ENCODE peak calls at places on chromosomes 13 and 19, in seven cellular contexts. S, N, C, V, Q, G and D are unnamed samples.
A peak's percentile ranks its signal among the peaks of the same experiment; 100 is the strongest.

GRCh38 chr13:75414036-75414827 is 67.7 kb downstream of the TBC1D4 start:
- DNase-seq in N (no peak), C (no peak), S (no peak), V (no peak), G (no peak), Q (no peak), D (no peak)

GRCh38 chr19:50568321-50569022 is at the start of gene LRRC4B:
- DNase-seq in C (no peak), G (no peak), N (no peak), V (no peak), S (no peak), Q (no peak), D (no peak)

GRCh38 chr19:18566953-18567352 is 4.7 kb upstream of the UBA52 start:
- DNase-seq in Q (no peak), C (no peak), N (no peak), V (no peak), S (no peak), G (no peak), D (no peak)

GRCh38 chr13:51614350-51614786 is 30.1 kb downstream of the WDFY2 start:
- DNase-seq in C (peak; percentile 33), S (no peak), N (no peak), V (peak; percentile 35), Q (no peak), G (no peak), D (peak; percentile 30)

GRCh38 chr19:19597809-19598306 is 20.6 kb downstream of the PBX4 start:
- DNase-seq in N (no peak), Q (no peak), S (no peak), V (no peak), C (no peak), G (no peak), D (no peak)

GRCh38 chr19:46974181-46974580 is 45.5 kb upstream of the NPAS1 start:
- DNase-seq in N (no peak), V (no peak), S (no peak), C (no peak), G (no peak), Q (no peak), D (no peak)

GRCh38 chr19:7986321-7987083 is 18.9 kb downstream of the ELAVL1 start:
- DNase-seq in G (no peak), S (no peak), V (no peak), N (no peak), C (no peak), Q (no peak), D (no peak)

GRCh38 chr19:3880471-3881271 is at the start of gene ATCAY:
- DNase-seq in N (no peak), S (no peak), Q (no peak), C (no peak), V (no peak), G (no peak), D (no peak)

GRCh38 chr19:45506991-45507863 is at the start of gene VASP:
- DNase-seq in S (peak; percentile 88), G (peak; percentile 48), Q (peak; percentile 93), V (peak; percentile 91), C (peak; percentile 89), N (peak; percentile 91), D (peak; percentile 88)

GRCh38 chr19:46023311-46023779 is 492 bp upstream of the PGLYRP1 start:
- DNase-seq in G (no peak), N (peak; percentile 45), V (no peak), Q (no peak), C (no peak), S (no peak), D (no peak)

GRCh38 chr19:10899171-10899653 is 27.9 kb downstream of the CARM1 start:
- DNase-seq in G (no peak), S (no peak), Q (peak; percentile 85), V (peak; percentile 50), N (no peak), C (peak; percentile 89), D (peak; percentile 96)

GRCh38 chr13:25927966-25928365 is 123.8 kb downstream of the SHISA2 start:
- DNase-seq in V (no peak), C (no peak), S (no peak), Q (no peak), N (no peak), G (no peak), D (no peak)

GRCh38 chr13:109274188-109274821 is 512.1 kb downstream of the IRS2 start:
- DNase-seq in G (no peak), Q (no peak), S (no peak), C (no peak), V (no peak), N (no peak), D (no peak)

GRCh38 chr19:56314018-56314583 is 538 bp downstream of the ZSCAN5A start:
- DNase-seq in N (no peak), S (peak; percentile 9), Q (no peak), C (no peak), G (no peak), V (no peak), D (no peak)
- TF ChIP-seq POLR2A in N (no peak), S (no peak), Q (no peak), C (no peak), G (no peak), V (no peak), D (peak; percentile 2)

DNA sequence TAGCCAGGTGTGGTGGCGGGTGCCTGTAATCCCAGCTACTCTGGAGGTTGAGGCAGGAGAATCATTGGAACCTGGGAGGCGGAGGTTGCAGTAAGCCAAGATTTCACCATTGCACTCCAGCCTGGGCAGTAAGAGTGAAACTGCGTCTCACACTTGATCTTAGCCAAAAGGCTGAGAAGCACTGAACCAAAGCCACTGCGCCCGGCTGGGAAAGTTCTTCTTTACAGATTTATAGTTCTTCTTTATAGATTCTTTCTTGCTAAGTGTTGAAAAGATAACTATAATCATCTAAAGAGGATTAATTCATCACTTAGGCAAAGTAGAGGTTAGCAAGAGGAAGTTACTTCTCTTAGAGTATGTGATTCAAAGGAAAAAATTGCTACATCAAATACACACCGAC is 11.1 kb downstream of the ZNF417 start:
- DNase-seq in S (no peak), G (no peak), C (no peak), N (no peak), Q (no peak), V (no peak), D (no peak)
- TF ChIP-seq POLR2A in S (no peak), G (no peak), C (no peak), N (no peak), Q (no peak), V (no peak), D (no peak)

GRCh38 chr13:113231306-113232207 is 22.1 kb downstream of the CUL4A start:
- DNase-seq in C (no peak), N (no peak), Q (no peak), S (no peak), G (no peak), V (no peak), D (no peak)

GRCh38 chr13:113229791-113230190 is 20.4 kb downstream of the CUL4A start:
- DNase-seq in G (no peak), S (no peak), N (no peak), Q (no peak), V (no peak), C (no peak), D (no peak)

GRCh38 chr13:113225515-113225914 is 16.1 kb downstream of the CUL4A start:
- DNase-seq in V (no peak), Q (no peak), G (no peak), C (no peak), S (no peak), N (no peak), D (no peak)

GRCh38 chr13:113224486-113224885 is 15.1 kb downstream of the CUL4A start:
- DNase-seq in G (no peak), S (no peak), N (no peak), V (no peak), C (no peak), Q (no peak), D (no peak)

DNA sequence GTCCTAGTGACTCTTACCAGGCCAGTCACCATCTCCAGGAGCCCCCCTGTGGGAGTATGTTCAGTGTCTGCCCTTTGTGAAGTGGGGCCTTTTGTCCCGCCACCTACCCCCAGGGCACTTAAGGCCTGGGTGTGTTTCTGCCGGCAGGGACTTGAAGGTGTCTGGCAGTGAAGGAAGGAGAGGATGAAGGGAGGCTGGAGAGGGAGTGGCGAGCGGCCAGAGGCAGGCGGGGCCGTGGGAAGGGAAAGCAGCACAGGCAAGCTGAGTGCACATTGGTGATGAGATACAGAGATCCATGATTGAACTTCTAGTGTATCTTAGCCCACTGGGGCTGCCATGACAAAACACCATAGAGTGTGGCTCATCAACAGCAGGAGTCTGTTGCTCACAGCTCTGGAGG is 17.5 kb downstream of the CUL4A start:
- DNase-seq in C (no peak), G (no peak), N (no peak), Q (no peak), V (no peak), S (no peak), D (no peak)
- TF ChIP-seq POLR2A in C (no peak), G (no peak), N (no peak), Q (no peak), V (no peak), S (no peak), D (no peak)

DNA sequence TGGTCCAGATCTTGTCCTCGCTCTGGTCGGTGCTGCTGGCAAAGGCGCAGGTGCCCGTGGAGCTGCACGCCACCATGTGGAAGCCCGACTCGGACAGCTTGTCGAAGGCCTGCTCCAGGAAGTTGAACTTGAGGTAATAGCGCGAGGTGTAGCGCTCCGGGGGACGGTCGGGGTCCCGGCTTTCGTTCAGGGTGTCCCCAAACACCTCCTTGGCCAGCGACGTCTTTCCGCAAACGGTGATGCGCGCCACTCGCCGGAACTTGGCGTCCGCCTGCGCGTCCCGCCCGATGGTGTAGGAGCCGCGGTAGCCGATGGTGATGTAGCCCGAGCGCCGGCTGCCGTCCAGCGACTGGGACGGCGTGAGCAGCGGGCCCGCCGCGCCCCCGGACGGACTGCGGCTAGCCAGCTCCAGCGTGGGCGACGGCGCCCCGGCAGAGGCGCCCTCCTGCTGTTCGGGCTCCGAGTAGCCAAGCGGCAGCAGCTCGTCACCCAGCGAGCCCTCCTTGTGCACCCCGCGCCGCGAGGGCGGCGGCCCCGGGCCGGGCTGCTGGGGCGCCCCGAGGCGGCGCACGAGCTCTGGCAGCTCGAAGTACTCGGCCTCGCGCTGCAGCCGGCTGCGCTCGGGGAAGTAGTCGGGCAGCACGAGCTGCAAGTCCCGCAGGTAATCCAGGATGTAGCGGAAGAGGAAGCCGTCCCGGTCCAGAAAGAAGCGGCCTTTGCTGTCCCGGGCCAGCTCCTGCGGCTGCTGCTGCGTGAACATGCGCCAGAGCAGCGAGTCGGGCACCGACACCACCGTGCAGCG is 801 bp downstream of the KCTD12 start:
- DNase-seq in N (peak; percentile 74), C (peak; percentile 68), V (peak; percentile 78), S (peak; percentile 63), Q (peak; percentile 73), G (peak; percentile 21), D (peak; percentile 63)
- TF ChIP-seq POLR2A in N (no peak), C (no peak), V (no peak), S (no peak), Q (no peak), G (no peak), D (no peak)

DNA sequence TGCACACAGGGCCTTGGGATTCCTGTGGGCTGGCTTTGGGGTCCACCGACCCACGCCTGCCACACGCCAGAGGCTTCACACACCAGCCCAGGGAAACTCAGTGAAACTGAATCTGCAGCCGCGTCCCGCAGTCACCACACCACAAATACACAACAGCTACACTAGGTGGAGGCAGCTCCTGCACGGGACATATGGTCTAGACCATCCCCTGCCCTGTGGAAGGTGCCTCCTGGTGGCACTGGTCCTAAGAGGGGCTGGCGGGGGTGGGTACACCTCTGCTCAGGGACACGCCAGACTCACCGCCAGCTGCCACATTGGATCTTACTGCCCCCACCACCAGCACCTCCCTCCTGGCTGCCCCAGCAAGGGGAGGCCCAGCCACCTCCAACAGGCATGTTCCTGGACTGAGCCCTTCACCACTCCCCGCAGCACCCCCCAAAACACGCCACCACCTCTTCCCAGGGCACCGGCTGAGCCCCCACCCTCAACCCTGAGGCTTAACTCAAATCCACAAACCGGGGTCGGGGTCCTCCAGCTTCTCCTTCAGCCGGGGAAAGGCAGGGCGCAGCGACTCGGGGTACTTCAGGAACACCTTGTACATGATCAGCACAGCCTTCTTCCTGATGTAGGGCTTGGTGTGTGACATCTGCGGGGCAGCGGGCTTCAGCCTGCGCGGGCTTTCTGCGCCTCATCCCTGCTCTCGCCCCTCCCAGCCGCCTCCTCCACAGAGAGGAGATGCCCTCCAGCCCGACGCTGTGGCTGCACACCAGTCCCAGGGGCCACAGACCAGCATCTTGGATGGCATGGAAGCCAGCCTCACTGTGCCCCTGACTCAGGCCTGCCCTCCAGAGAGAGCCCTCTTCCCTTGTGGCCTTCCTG is 21.2 kb downstream of the AP3D1 start:
- DNase-seq in G (no peak), Q (no peak), V (no peak), N (no peak), S (no peak), C (no peak), D (no peak)
- TF ChIP-seq POLR2A in G (no peak), Q (no peak), V (no peak), N (no peak), S (no peak), C (no peak), D (no peak)